ENCODE peak calls at places on chromosomes 2 and 18, in ten cellular contexts. T is neural progenitor cell, F is esophagus squamous epithelium, Y is astrocyte of the spinal cord, N is body of pancreas, A is stomach, K is kidney, E is BJ, M is choroid plexus epithelial cell, Z is brain microvascular endothelial cell. H is an unnamed sample.
A peak's percentile ranks its signal among the peaks of the same experiment; 100 is the strongest.

GRCh38 chr2:72127401-72128058 is 20.1 kb downstream of the CYP26B1 start:
- DNase-seq in T (no peak), F (no peak), Y (no peak), N (no peak), A (no peak), K (peak; percentile 64), E (no peak), M (no peak), Z (no peak), H (no peak)

GRCh38 chr2:77005522-77005921 is 516.7 kb downstream of the LRRTM4 start:
- DNase-seq in T (no peak), F (no peak), Y (no peak), N (no peak), A (no peak), K (no peak), E (no peak), M (no peak), Z (no peak), H (no peak)

GRCh38 chr2:160388464-160389263 is 104.9 kb downstream of the RBMS1 start:
- DNase-seq in T (peak; percentile 48), F (no peak), Y (no peak), N (no peak), A (peak; percentile 30), K (no peak), E (no peak), M (no peak), Z (no peak), H (no peak)

GRCh38 chr2:240717181-240717641 is 25.5 kb downstream of the AQP12A start:
- DNase-seq in T (no peak), F (no peak), Y (no peak), N (no peak), A (no peak), K (peak; percentile 70), E (no peak), M (no peak), Z (no peak), H (no peak)

GRCh38 chr2:232522014-232522854 is 2.0 kb downstream of the PRSS56 start:
- DNase-seq in T (peak; percentile 77), F (no peak), Y (no peak), N (peak; percentile 61), A (peak; percentile 66), K (no peak), E (no peak), M (peak; percentile 15), Z (no peak), H (no peak)

GRCh38 chr2:238869293-238870124 is 21.6 kb downstream of the TWIST2 start:
- DNase-seq in T (no peak), F (no peak), Y (peak; percentile 34), N (no peak), A (no peak), K (peak; percentile 17), E (peak; percentile 77), M (no peak), Z (no peak), H (no peak)

GRCh38 chr18:35407871-35408481 is 30.8 kb upstream of the ZNF396 start:
- DNase-seq in T (peak; percentile 80), F (no peak), Y (peak; percentile 80), N (peak; percentile 56), A (peak; percentile 39), K (no peak), E (peak; percentile 15), M (peak; percentile 89), Z (peak; percentile 68), H (no peak)

GRCh38 chr18:23384778-23385736 is 68.0 kb upstream of the RIOK3 start:
- DNase-seq in T (no peak), F (no peak), Y (no peak), N (no peak), A (no peak), K (no peak), E (no peak), M (no peak), Z (no peak), H (no peak)

GRCh38 chr2:42336361-42336965 is 24.6 kb downstream of the COX7A2L start:
- DNase-seq in T (peak; percentile 71), F (no peak), Y (no peak), N (no peak), A (no peak), K (no peak), E (no peak), M (no peak), Z (no peak), H (no peak)

GRCh38 chr2:102514061-102514785 is 41.2 kb downstream of the SLC9A4 start:
- DNase-seq in T (no peak), F (no peak), Y (peak; percentile 94), N (no peak), A (peak; percentile 46), K (no peak), E (peak; percentile 31), M (peak; percentile 96), Z (peak; percentile 95), H (peak; percentile 47)

GRCh38 chr2:164115806-164116205 is 380.0 kb upstream of the FIGN start:
- DNase-seq in T (no peak), F (no peak), Y (no peak), N (no peak), A (no peak), K (no peak), E (no peak), M (no peak), Z (no peak), H (no peak)

GRCh38 chr2:134228493-134228903 is 25.4 kb upstream of the MGAT5 start:
- DNase-seq in T (no peak), F (no peak), Y (no peak), N (no peak), A (no peak), K (no peak), E (no peak), M (no peak), Z (no peak), H (no peak)

GRCh38 chr2:230225486-230225885 is at the start of gene SP140:
- DNase-seq in T (no peak), F (peak; percentile 25), Y (no peak), N (peak; percentile 16), A (peak; percentile 48), K (peak; percentile 74), E (no peak), M (no peak), Z (no peak), H (no peak)
- H3K4me3 ChIP-seq in T (no peak within 1 kb of the TSS), F (peak within 1 kb of the TSS; percentile 48), Y (no peak within 1 kb of the TSS), N (no peak within 1 kb of the TSS), A (no peak within 1 kb of the TSS), K (no peak within 1 kb of the TSS), E (no peak within 1 kb of the TSS), M (no peak within 1 kb of the TSS), Z (no peak within 1 kb of the TSS), H (no peak within 1 kb of the TSS)

GRCh38 chr2:112839407-112840067 is 3.0 kb upstream of the IL1B start:
- DNase-seq in T (no peak), F (no peak), Y (no peak), N (no peak), A (no peak), K (no peak), E (no peak), M (peak; percentile 28), Z (peak; percentile 65), H (no peak)
- H3K4me3 ChIP-seq in T (no peak overlapping the region), F (no peak overlapping the region), Y (no peak overlapping the region), N (no peak overlapping the region), A (no peak overlapping the region), K (no peak overlapping the region), E (no peak overlapping the region), M (no peak overlapping the region), Z (no peak overlapping the region), H (no peak overlapping the region)

GRCh38 chr18:55420977-55421611 is 166.9 kb downstream of the TCF4 start:
- DNase-seq in T (no peak), F (no peak), Y (no peak), N (no peak), A (no peak), K (no peak), E (no peak), M (no peak), Z (no peak), H (no peak)
- H3K4me3 ChIP-seq in T (no peak overlapping the region), F (peak overlapping the region; percentile 55), Y (no peak overlapping the region), N (no peak overlapping the region), A (peak overlapping the region; percentile 2), K (no peak overlapping the region), E (peak overlapping the region; percentile 5), M (no peak overlapping the region), Z (no peak overlapping the region), H (no peak overlapping the region)

GRCh38 chr2:223916181-223916900 is 28.8 kb downstream of the WDFY1 start:
- DNase-seq in T (no peak), F (no peak), Y (no peak), N (no peak), A (no peak), K (no peak), E (no peak), M (no peak), Z (no peak), H (no peak)

GRCh38 chr2:223909048-223909741 is 35.9 kb downstream of the WDFY1 start:
- DNase-seq in T (no peak), F (no peak), Y (no peak), N (no peak), A (no peak), K (no peak), E (no peak), M (no peak), Z (no peak), H (no peak)

GRCh38 chr2:223920109-223920508 is 25.0 kb downstream of the WDFY1 start:
- DNase-seq in T (no peak), F (no peak), Y (no peak), N (no peak), A (no peak), K (no peak), E (no peak), M (no peak), Z (no peak), H (no peak)

GRCh38 chr2:223918671-223919134 is 26.4 kb downstream of the WDFY1 start:
- DNase-seq in T (no peak), F (no peak), Y (no peak), N (no peak), A (no peak), K (no peak), E (no peak), M (no peak), Z (no peak), H (no peak)

DNA sequence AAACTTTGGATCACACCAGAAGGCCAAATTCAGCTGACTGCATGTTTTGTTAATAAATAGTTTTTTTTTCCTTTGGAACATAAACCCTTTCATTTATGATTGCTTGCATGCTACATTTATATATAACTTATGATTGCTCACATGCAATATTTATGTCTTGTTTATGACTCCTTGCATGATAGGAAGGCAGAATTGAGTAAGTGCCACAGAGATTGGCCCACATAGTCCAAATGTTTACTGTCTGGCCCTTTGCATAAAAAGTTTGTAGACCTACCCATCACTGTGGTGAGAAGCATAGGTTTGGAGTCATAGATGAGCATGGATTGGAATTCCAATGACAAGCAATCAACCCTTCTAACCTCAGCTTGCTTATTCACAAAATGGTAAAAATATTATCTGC is 30.8 kb downstream of the WDFY1 start:
- DNase-seq in T (no peak), F (no peak), Y (no peak), N (no peak), A (no peak), K (no peak), E (no peak), M (no peak), Z (no peak), H (no peak)
- H3K4me3 ChIP-seq in T (no peak overlapping the region), F (no peak overlapping the region), Y (no peak overlapping the region), N (no peak overlapping the region), A (no peak overlapping the region), K (no peak overlapping the region), E (no peak overlapping the region), M (no peak overlapping the region), Z (no peak overlapping the region), H (no peak overlapping the region)

H was measured in AG04449.